ENCODE peak calls at places on chromosomes 6 and 20, in four cellular contexts. One of them, this sample, is unnamed.

GRCh38 chr6:1581120-1581991 is 28.4 kb upstream of the FOXC1 start:
- DNase-seq in H9: no peak
- DNase-seq in H1: peak; percentile 22
- DNase-seq in IMR-90: no peak
- DNase-seq in this sample: no peak

GRCh38 chr20:13119583-13119982 is 101.5 kb upstream of the ISM1 start:
- DNase-seq in H1: no peak
- DNase-seq in IMR-90: peak; percentile 57
- DNase-seq in H9: peak; percentile 52
- DNase-seq in this sample: peak; percentile 86

GRCh38 chr20:48238781-48239180 is 453.5 kb upstream of the SULF2 start:
- DNase-seq in IMR-90: peak; percentile 1
- DNase-seq in H9: no peak
- DNase-seq in H1: no peak
- DNase-seq in this sample: no peak

GRCh38 chr6:166760288-166760687 is 133.2 kb upstream of the RPS6KA2 start:
- DNase-seq in H9: no peak
- DNase-seq in IMR-90: no peak
- DNase-seq in H1: no peak
- DNase-seq in this sample: peak; percentile 85

GRCh38 chr6:38155576-38156204 is 336.2 kb downstream of the ZFAND3 start:
- DNase-seq in IMR-90: peak; percentile 66
- DNase-seq in H9: no peak
- DNase-seq in H1: no peak
- DNase-seq in this sample: no peak

GRCh38 chr6:108872001-108872974 is 24.1 kb downstream of the ARMC2 start:
- DNase-seq in H1: no peak
- DNase-seq in H9: no peak
- DNase-seq in IMR-90: no peak
- DNase-seq in this sample: peak; percentile 23

GRCh38 chr6:47724300-47724699 is 25.9 kb downstream of the ADGRF4 start:
- DNase-seq in IMR-90: no peak
- DNase-seq in H1: no peak
- DNase-seq in H9: no peak
- DNase-seq in this sample: no peak

GRCh38 chr6:147559016-147559415 is 50.5 kb downstream of the SAMD5 start:
- DNase-seq in H9: no peak
- DNase-seq in IMR-90: peak; percentile 5
- DNase-seq in H1: no peak
- DNase-seq in this sample: no peak

GRCh38 chr6:153058291-153058690 is 55.8 kb upstream of the MTRF1L start:
- DNase-seq in IMR-90: peak; percentile 58
- DNase-seq in H1: no peak
- DNase-seq in H9: no peak
- DNase-seq in this sample: no peak

GRCh38 chr6:74606488-74607135 is 599.2 kb downstream of the COL12A1 start:
- DNase-seq in H9: no peak
- DNase-seq in IMR-90: peak; percentile 96
- DNase-seq in H1: no peak
- DNase-seq in this sample: peak; percentile 76

GRCh38 chr6:13368716-13369115 is 40.4 kb upstream of the TBC1D7 start:
- DNase-seq in H1: no peak
- DNase-seq in IMR-90: peak; percentile 17
- DNase-seq in H9: no peak
- DNase-seq in this sample: no peak

GRCh38 chr6:44464527-44465310 is 77.2 kb downstream of the CDC5L start:
- DNase-seq in H1: peak; percentile 33
- DNase-seq in IMR-90: peak; percentile 22
- DNase-seq in H9: no peak
- DNase-seq in this sample: peak; percentile 46

GRCh38 chr6:130307752-130308361 is 58.0 kb upstream of the TMEM200A start:
- DNase-seq in IMR-90: peak; percentile 91
- DNase-seq in H9: no peak
- DNase-seq in H1: no peak
- DNase-seq in this sample: no peak

GRCh38 chr6:96124778-96125177 is 109.0 kb downstream of the FUT9 start:
- DNase-seq in H9: no peak
- DNase-seq in IMR-90: no peak
- DNase-seq in H1: no peak
- DNase-seq in this sample: peak; percentile 71

GRCh38 chr6:48744948-48745347 is 634.0 kb upstream of the PTCHD4 start:
- DNase-seq in H1: no peak
- DNase-seq in H9: no peak
- DNase-seq in IMR-90: peak; percentile 61
- DNase-seq in this sample: no peak

GRCh38 chr6:17267586-17267985 is 13.6 kb upstream of the RBM24 start:
- DNase-seq in H9: no peak
- DNase-seq in H1: no peak
- DNase-seq in IMR-90: no peak
- DNase-seq in this sample: no peak

GRCh38 chr6:76752841-76753240 is 680.4 kb upstream of the IMPG1 start:
- DNase-seq in H9: no peak
- DNase-seq in H1: no peak
- DNase-seq in IMR-90: no peak
- DNase-seq in this sample: peak; percentile 19

GRCh38 chr6:163349696-163350095 is 64.8 kb upstream of the QKI start:
- DNase-seq in H1: no peak
- DNase-seq in H9: no peak
- DNase-seq in IMR-90: no peak
- DNase-seq in this sample: no peak

GRCh38 chr20:44747166-44748004 is 1.7 kb downstream of the KCNK15 start:
- DNase-seq in H1: peak; percentile 95
- DNase-seq in IMR-90: peak; percentile 53
- DNase-seq in H9: peak; percentile 89
- DNase-seq in this sample: peak; percentile 94

GRCh38 chr20:5191829-5192569 is 65.2 kb downstream of the CDS2 start:
- DNase-seq in IMR-90: peak; percentile 83
- DNase-seq in H1: no peak
- DNase-seq in H9: peak; percentile 58
- DNase-seq in this sample: peak; percentile 78

GRCh38 chr6:22302828-22303227 is 6.0 kb upstream of the PRL start:
- DNase-seq in H9: no peak
- DNase-seq in H1: no peak
- DNase-seq in IMR-90: no peak
- DNase-seq in this sample: no peak

GRCh38 chr6:13013681-13014550 is 297.3 kb downstream of the PHACTR1 start:
- DNase-seq in H9: peak; percentile 39
- DNase-seq in H1: peak; percentile 72
- DNase-seq in IMR-90: no peak
- DNase-seq in this sample: peak; percentile 36

GRCh38 chr20:46131396-46131795 is 13.3 kb downstream of the CD40 start:
- DNase-seq in H1: no peak
- DNase-seq in IMR-90: peak; percentile 5
- DNase-seq in H9: no peak
- DNase-seq in this sample: no peak

GRCh38 chr20:25508083-25508770 is 77.1 kb downstream of the NINL start:
- DNase-seq in H9: no peak
- DNase-seq in H1: no peak
- DNase-seq in IMR-90: peak; percentile 85
- DNase-seq in this sample: no peak

GRCh38 chr20:5757949-5758348 is 7.7 kb downstream of the SHLD1 start:
- DNase-seq in IMR-90: no peak
- DNase-seq in H1: no peak
- DNase-seq in H9: no peak
- DNase-seq in this sample: peak; percentile 36

GRCh38 chr20:62501801-62502495 is 26.2 kb upstream of the GATA5 start:
- DNase-seq in H1: no peak
- DNase-seq in H9: no peak
- DNase-seq in IMR-90: peak; percentile 63
- DNase-seq in this sample: no peak

GRCh38 chr20:38209736-38210405 is 44.8 kb upstream of the TGM2 start:
- DNase-seq in IMR-90: no peak
- DNase-seq in H1: no peak
- DNase-seq in H9: no peak
- DNase-seq in this sample: no peak

GRCh38 chr6:75907444-75907843 is 158.4 kb downstream of the MYO6 start:
- DNase-seq in IMR-90: no peak
- DNase-seq in H1: no peak
- DNase-seq in H9: no peak
- DNase-seq in this sample: no peak

GRCh38 chr6:64679411-64679810 is 1027.6 kb downstream of the EYS start:
- DNase-seq in H1: no peak
- DNase-seq in IMR-90: no peak
- DNase-seq in H9: no peak
- DNase-seq in this sample: no peak

GRCh38 chr20:1299522-1299921 is 29.4 kb downstream of the SDCBP2 start:
- DNase-seq in H9: peak; percentile 66
- DNase-seq in IMR-90: no peak
- DNase-seq in H1: no peak
- DNase-seq in this sample: peak; percentile 49

GRCh38 chr6:159960485-159960884 is 8.4 kb upstream of the IGF2R start:
- DNase-seq in H9: no peak
- DNase-seq in IMR-90: no peak
- DNase-seq in H1: peak; percentile 10
- DNase-seq in this sample: no peak

GRCh38 chr6:142945071-142945445 is at the start of gene HIVEP2:
- DNase-seq in H9: peak; percentile 86
- DNase-seq in H1: peak; percentile 81
- DNase-seq in IMR-90: peak; percentile 87
- DNase-seq in this sample: peak; percentile 92

GRCh38 chr6:135488023-135488422 is 9.5 kb downstream of the AHI1 start:
- DNase-seq in H1: no peak
- DNase-seq in H9: no peak
- DNase-seq in IMR-90: peak; percentile 74
- DNase-seq in this sample: no peak

GRCh38 chr6:152176219-152176745 is 368.8 kb downstream of the ESR1 start:
- DNase-seq in H9: no peak
- DNase-seq in H1: no peak
- DNase-seq in IMR-90: no peak
- DNase-seq in this sample: no peak

GRCh38 chr6:136510782-136511181 is 39.4 kb downstream of the MAP7 start:
- DNase-seq in IMR-90: no peak
- DNase-seq in H1: peak; percentile 1
- DNase-seq in H9: no peak
- DNase-seq in this sample: no peak

GRCh38 chr6:53746442-53747103 is 48.2 kb upstream of the LRRC1 start:
- DNase-seq in IMR-90: no peak
- DNase-seq in H9: no peak
- DNase-seq in H1: no peak
- DNase-seq in this sample: no peak

GRCh38 chr6:34597605-34598353 is 41.6 kb upstream of the SPDEF start:
- DNase-seq in H1: no peak
- DNase-seq in IMR-90: no peak
- DNase-seq in H9: no peak
- DNase-seq in this sample: no peak

GRCh38 chr6:99613705-99614429 is 7.2 kb downstream of the PRDM13 start:
- DNase-seq in H9: peak; percentile 61
- DNase-seq in IMR-90: no peak
- DNase-seq in H1: peak; percentile 83
- DNase-seq in this sample: peak; percentile 60

GRCh38 chr6:99611148-99611547 is 4.5 kb downstream of the PRDM13 start:
- DNase-seq in H1: no peak
- DNase-seq in IMR-90: peak; percentile 6
- DNase-seq in H9: no peak
- DNase-seq in this sample: no peak

GRCh38 chr6:99613398-99613704 is 6.7 kb downstream of the PRDM13 start:
- DNase-seq in H9: peak; percentile 84
- DNase-seq in IMR-90: peak; percentile 18
- DNase-seq in H1: no peak
- DNase-seq in this sample: peak; percentile 82

GRCh38 chr6:99614430-99615161 is 8.0 kb downstream of the PRDM13 start:
- DNase-seq in H1: no peak
- DNase-seq in IMR-90: no peak
- DNase-seq in H9: peak; percentile 75
- DNase-seq in this sample: peak; percentile 81

DNA sequence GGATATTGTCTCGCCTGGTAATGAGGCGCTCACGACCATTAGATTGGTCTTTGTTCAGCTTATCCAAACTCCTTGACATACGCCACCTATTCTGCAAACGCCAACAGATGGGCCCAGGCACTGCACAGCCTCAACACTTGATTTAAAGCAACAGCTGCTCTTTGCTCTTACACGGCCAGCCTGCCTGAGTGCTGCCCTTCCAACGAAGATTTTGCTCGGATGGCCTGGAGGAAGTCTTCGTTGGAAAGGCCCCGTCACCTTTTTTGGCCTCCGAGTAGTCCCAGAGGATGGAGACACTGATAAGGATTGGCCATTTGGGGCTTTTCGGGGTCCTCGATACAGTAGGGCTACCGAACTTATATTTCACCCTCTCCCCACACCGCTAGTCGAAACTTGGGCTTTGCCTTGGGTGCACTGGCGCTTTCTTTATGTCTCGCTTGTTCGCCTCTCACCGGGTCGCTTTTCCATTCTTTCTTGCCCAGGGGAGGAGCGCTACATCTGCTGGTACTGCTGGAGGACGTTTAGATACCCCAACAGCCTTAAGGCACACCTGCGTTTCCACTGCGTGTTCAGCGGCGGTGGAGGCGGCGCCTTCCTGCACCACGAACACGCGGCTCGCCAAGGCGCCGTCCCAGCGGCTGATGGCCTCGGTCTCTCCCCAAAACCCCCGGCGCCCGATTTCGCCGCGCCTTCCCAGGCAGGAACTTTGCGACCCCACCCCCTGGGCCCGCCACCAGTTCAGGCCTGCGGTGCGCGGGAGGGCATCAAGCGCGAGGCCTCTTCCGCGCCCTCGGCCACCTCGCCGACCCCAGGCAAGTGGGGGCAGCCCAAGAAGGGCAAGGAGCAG is 6.1 kb downstream of the PRDM13 start:
- DNase-seq in H9: peak; percentile 54
- DNase-seq in H1: peak; percentile 82
- DNase-seq in IMR-90: no peak
- DNase-seq in this sample: peak; percentile 59
- H3K4ac ChIP-seq in H9: no peak overlapping the region
- H3K4ac ChIP-seq in H1: no peak overlapping the region
- H3K4ac ChIP-seq in IMR-90: no peak overlapping the region
- H3K4ac ChIP-seq in this sample: no peak overlapping the region

GRCh38 chr6:139649718-139650117 is 275.3 kb upstream of the CITED2 start:
- DNase-seq in H1: no peak
- DNase-seq in H9: no peak
- DNase-seq in IMR-90: no peak
- DNase-seq in this sample: no peak
- H3K56ac ChIP-seq in H1: no peak overlapping the region
- H3K56ac ChIP-seq in H9: no peak overlapping the region
- H3K56ac ChIP-seq in IMR-90: no peak overlapping the region
- H3K56ac ChIP-seq in this sample: no peak overlapping the region

DNA sequence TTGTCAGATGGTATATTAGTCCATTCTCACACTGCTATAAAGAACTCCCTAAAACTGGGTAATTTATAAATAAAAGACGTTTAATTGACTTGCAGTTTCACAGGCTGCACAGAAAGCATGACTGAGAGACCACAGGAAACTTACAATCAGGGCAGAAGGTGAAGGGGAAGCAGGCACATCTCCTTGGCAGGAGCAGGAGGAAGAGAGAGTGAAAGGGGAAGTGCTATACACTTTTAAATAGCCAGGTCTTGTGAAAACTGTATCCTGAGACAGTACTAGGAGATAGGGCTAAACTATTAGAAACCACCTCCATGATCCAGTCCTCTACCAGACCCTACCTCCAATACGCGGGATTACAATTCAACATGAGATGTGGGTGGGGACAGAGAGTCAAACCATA is 193.9 kb upstream of the KCNG1 start:
- DNase-seq in H1: no peak
- DNase-seq in IMR-90: no peak
- DNase-seq in H9: no peak
- DNase-seq in this sample: no peak
- H4K5ac ChIP-seq in H1: no peak overlapping the region
- H4K5ac ChIP-seq in IMR-90: no peak overlapping the region
- H4K5ac ChIP-seq in H9: no peak overlapping the region
- H4K5ac ChIP-seq in this sample: no peak overlapping the region

GRCh38 chr6:4797590-4797989 is 21.4 kb downstream of the CDYL start:
- DNase-seq in IMR-90: peak; percentile 65
- DNase-seq in H9: no peak
- DNase-seq in H1: no peak
- DNase-seq in this sample: no peak
- H3K4ac ChIP-seq in IMR-90: no peak overlapping the region
- H3K4ac ChIP-seq in H9: no peak overlapping the region
- H3K4ac ChIP-seq in H1: no peak overlapping the region
- H3K4ac ChIP-seq in this sample: no peak overlapping the region

This sample was measured in mesendoderm.